ENCODE peak calls at places on chromosomes 5 and 9, in nine cellular contexts. J, N, F, V, A, D, H, O and T are unnamed samples.

GRCh38 chr9:94511134-94511942 is 43.5 kb upstream of the PCAT7 start:
- DNase-seq in J (peak; percentile 63), H (peak; percentile 22), N (no peak), A (no peak), F (no peak), O (no peak), D (no peak), V (no peak), T (no peak)

GRCh38 chr9:113785334-113785733 is 90.8 kb upstream of the ZNF618 start:
- DNase-seq in J (no peak), V (no peak), H (no peak), F (no peak), N (no peak), O (no peak), D (peak; percentile 59), A (no peak), T (no peak)

GRCh38 chr5:74239268-74239667 is 401.3 kb downstream of the ENC1 start:
- DNase-seq in H (no peak), J (no peak), F (no peak), D (no peak), A (no peak), N (no peak), V (no peak), O (no peak), T (no peak)

GRCh38 chr5:166074839-166075481 is 2216.5 kb upstream of the WWC1 start:
- DNase-seq in J (no peak), O (no peak), A (no peak), N (no peak), D (no peak), H (no peak), V (no peak), F (no peak), T (no peak)

GRCh38 chr5:59007460-59008063 is 424.7 kb downstream of the RAB3C start:
- DNase-seq in F (no peak), O (peak; percentile 22), H (peak; percentile 31), J (no peak), N (peak; percentile 8), A (no peak), V (no peak), D (no peak), T (no peak)

GRCh38 chr5:6193315-6193714 is 185.0 kb downstream of the MED10 start:
- DNase-seq in J (no peak), A (no peak), D (no peak), O (no peak), V (no peak), F (no peak), H (no peak), N (no peak), T (no peak)

GRCh38 chr5:115435776-115436712 is 108.5 kb downstream of the FEM1C start:
- DNase-seq in D (no peak), F (no peak), A (no peak), N (no peak), O (no peak), H (peak; percentile 56), J (no peak), V (no peak), T (no peak)

GRCh38 chr5:14036947-14037346 is 92.5 kb upstream of the DNAH5 start:
- DNase-seq in F (no peak), J (no peak), H (peak; percentile 71), V (no peak), D (no peak), O (peak; percentile 57), N (no peak), A (no peak), T (no peak)

GRCh38 chr9:102507044-102507687 is 488.0 kb upstream of the CYLC2 start:
- DNase-seq in N (no peak), D (no peak), V (no peak), A (no peak), F (no peak), J (no peak), H (no peak), O (no peak), T (no peak)

GRCh38 chr9:111301195-111301594 is 28.8 kb downstream of the OR2K2 start:
- DNase-seq in D (no peak), A (no peak), V (no peak), N (peak; percentile 59), H (peak; percentile 57), F (no peak), O (no peak), J (no peak), T (no peak)

GRCh38 chr5:2093859-2094615 is 211.3 kb upstream of the IRX4 start:
- DNase-seq in V (no peak), J (no peak), D (no peak), O (no peak), N (no peak), H (peak; percentile 87), F (no peak), A (no peak), T (no peak)

GRCh38 chr5:122653087-122654017 is 121.5 kb upstream of the SNX2 start:
- DNase-seq in F (no peak), D (no peak), J (no peak), O (no peak), A (no peak), V (no peak), N (no peak), H (peak; percentile 4), T (no peak)